ENCODE peak calls at places on chromosomes 2 and 18, in nine cellular contexts. Y is NCI-H345; X is stimulated activated CD4-positive, alpha-beta T cell treated with anti-CD3 and anti-CD28 coated beads, Interleukin-15, amount 100 ng/mL, for 1 hour; H is iPS DF 19.7; G is amygdala; U is nephron progenitor cell; E is iPS-NIHi11; L is NCI-H2029; V is AG10803. B is an unnamed sample.

GRCh38 chr2:71536311-71536710 is 83.0 kb downstream of the DYSF start:
- DNase-seq in Y (no peak), G (no peak), V (peak; percentile 90), X (no peak), L (no peak), H (no peak), U (no peak), E (no peak), B (no peak)

GRCh38 chr2:16643099-16643498 is 22.5 kb downstream of the CYRIA start:
- DNase-seq in V (no peak), U (no peak), H (no peak), X (no peak), G (no peak), Y (no peak), E (no peak), L (no peak), B (no peak)

GRCh38 chr2:160288324-160288723 is 88.3 kb upstream of the ITGB6 start:
- DNase-seq in H (no peak), Y (no peak), G (no peak), L (no peak), U (no peak), E (no peak), V (peak; percentile 48), X (no peak), B (no peak)

GRCh38 chr2:95374029-95374428 is 28.5 kb upstream of the FAHD2A start:
- DNase-seq in H (no peak), V (no peak), Y (no peak), L (no peak), G (no peak), U (no peak), E (no peak), X (no peak), B (no peak)

GRCh38 chr2:45950606-45951005 is 299.1 kb downstream of the PRKCE start:
- DNase-seq in V (no peak), X (no peak), L (no peak), E (no peak), G (no peak), Y (no peak), U (no peak), H (no peak), B (no peak)

GRCh38 chr2:111701266-111701665 is 182.7 kb downstream of the ANAPC1 start:
- DNase-seq in L (no peak), H (no peak), E (no peak), U (no peak), G (no peak), Y (no peak), V (no peak), X (no peak), B (no peak)

GRCh38 chr2:209425082-209426071 is 1.5 kb downstream of the MAP2 start:
- DNase-seq in L (peak; percentile 59), X (no peak), V (peak; percentile 36), G (no peak), Y (peak; percentile 70), E (peak; percentile 29), U (peak; percentile 12), H (no peak), B (peak; percentile 33)

GRCh38 chr2:69298261-69298660 is 88.8 kb downstream of the GFPT1 start:
- DNase-seq in E (no peak), L (no peak), V (peak; percentile 98), Y (no peak), G (no peak), X (no peak), H (no peak), U (no peak), B (no peak)

GRCh38 chr2:141027221-141027620 is 1103.6 kb downstream of the LRP1B start:
- DNase-seq in V (no peak), H (no peak), G (no peak), E (no peak), L (no peak), Y (no peak), X (no peak), U (no peak), B (no peak)

GRCh38 chr2:171347591-171348032 is 86.2 kb downstream of the METTL8 start:
- DNase-seq in Y (no peak), X (no peak), E (no peak), G (no peak), U (no peak), L (no peak), H (no peak), V (peak; percentile 98), B (no peak)

GRCh38 chr2:111157798-111158197 is 37.1 kb downstream of the BCL2L11 start:
- DNase-seq in V (no peak), X (no peak), H (no peak), E (no peak), U (no peak), G (no peak), L (peak; percentile 39), Y (peak; percentile 17), B (no peak)

GRCh38 chr2:86039178-86039962 is 66.3 kb downstream of the POLR1A start:
- DNase-seq in Y (no peak), X (no peak), U (no peak), V (no peak), G (no peak), H (no peak), L (no peak), E (no peak), B (no peak)

GRCh38 chr2:149466635-149467034 is 120.9 kb downstream of the MMADHC start:
- DNase-seq in L (no peak), G (no peak), U (no peak), H (no peak), V (no peak), X (no peak), E (no peak), Y (no peak), B (no peak)

GRCh38 chr2:206838690-206839089 is 73.3 kb downstream of the FASTKD2 start:
- DNase-seq in U (no peak), E (no peak), X (no peak), G (no peak), V (no peak), L (no peak), H (no peak), Y (no peak), B (no peak)

GRCh38 chr2:146634256-146635068 is 1210.4 kb upstream of the ACVR2A start:
- DNase-seq in E (peak; percentile 8), V (peak; percentile 45), G (no peak), L (no peak), U (no peak), Y (no peak), X (no peak), H (no peak), B (no peak)

GRCh38 chr2:59732861-59733603 is 820.4 kb downstream of the BCL11A start:
- DNase-seq in V (no peak), L (no peak), G (no peak), E (peak; percentile 4), H (no peak), X (no peak), U (peak; percentile 6), Y (no peak), B (no peak)

GRCh38 chr2:46580416-46580815 is 101.1 kb downstream of the TMEM247 start:
- DNase-seq in L (no peak), U (no peak), V (no peak), G (no peak), X (no peak), E (no peak), H (no peak), Y (no peak), B (no peak)

GRCh38 chr2:17813742-17814458 is 2.4 kb upstream of the MSGN1 start:
- DNase-seq in U (no peak), Y (no peak), V (peak; percentile 71), H (no peak), X (no peak), E (no peak), G (no peak), L (no peak), B (no peak)

GRCh38 chr2:65671670-65672069 is 239.3 kb upstream of the SPRED2 start:
- DNase-seq in Y (no peak), H (no peak), V (no peak), E (no peak), X (no peak), G (no peak), L (no peak), U (no peak), B (no peak)

GRCh38 chr2:137262600-137262999 is 497.3 kb downstream of the THSD7B start:
- DNase-seq in G (no peak), U (no peak), E (no peak), L (no peak), X (no peak), H (peak; percentile 30), V (no peak), Y (no peak), B (no peak)

GRCh38 chr2:182649316-182649715 is 66.7 kb upstream of the DNAJC10 start:
- DNase-seq in U (peak; percentile 21), H (no peak), G (no peak), V (peak; percentile 9), X (no peak), E (peak; percentile 53), L (peak; percentile 45), Y (peak; percentile 60), B (no peak)

GRCh38 chr18:35355140-35355618 is 11.0 kb upstream of the ZNF24 start:
- DNase-seq in H (peak; percentile 89), V (peak; percentile 85), E (peak; percentile 82), G (peak; percentile 64), Y (peak; percentile 39), U (peak; percentile 63), L (peak; percentile 35), X (peak; percentile 26), B (peak; percentile 46)

GRCh38 chr2:29196792-29197788 is 81.9 kb downstream of the CLIP4 start:
- DNase-seq in U (peak; percentile 82), L (peak; percentile 16), E (peak; percentile 87), Y (peak; percentile 82), V (peak; percentile 34), G (peak; percentile 40), X (peak; percentile 58), H (no peak), B (peak; percentile 48)

GRCh38 chr2:9753276-9753600 is 90.0 kb upstream of the TAF1B start:
- DNase-seq in G (no peak), H (no peak), U (no peak), X (no peak), L (no peak), E (no peak), V (peak; percentile 89), Y (no peak), B (no peak)

GRCh38 chr2:129233751-129234406 is 745.6 kb upstream of the RAB6C start:
- DNase-seq in Y (peak; percentile 2), L (no peak), H (no peak), G (no peak), V (peak; percentile 30), E (peak; percentile 26), X (no peak), U (peak; percentile 10), B (no peak)

GRCh38 chr18:12254137-12254819 is at the start of gene CIDEA:
- DNase-seq in E (peak; percentile 74), X (no peak), H (no peak), V (no peak), L (peak; percentile 1), U (peak; percentile 80), G (no peak), Y (peak; percentile 9), B (no peak)

GRCh38 chr2:3406501-3406900 is 27.0 kb downstream of the TRAPPC12 start:
- DNase-seq in X (no peak), Y (no peak), L (no peak), U (no peak), V (no peak), H (no peak), E (no peak), G (no peak), B (no peak)

GRCh38 chr2:167054881-167055280 is 166.6 kb downstream of the XIRP2 start:
- DNase-seq in X (no peak), U (no peak), L (no peak), H (no peak), Y (no peak), G (no peak), V (no peak), E (no peak), B (no peak)

GRCh38 chr2:37443082-37443481 is 98.7 kb downstream of the QPCT start:
- DNase-seq in U (no peak), X (no peak), Y (no peak), V (no peak), E (no peak), G (no peak), L (no peak), H (no peak), B (no peak)

GRCh38 chr2:43333656-43334144 is 107.3 kb upstream of the ZFP36L2 start:
- DNase-seq in L (no peak), U (no peak), Y (no peak), V (peak; percentile 87), E (no peak), G (no peak), H (no peak), X (no peak), B (no peak)

GRCh38 chr2:105853354-105854088 is 108.8 kb downstream of the NCK2 start:
- DNase-seq in X (no peak), E (no peak), H (no peak), V (no peak), G (no peak), U (no peak), L (no peak), Y (no peak), B (no peak)